ENCODE peak calls at places on chromosome 7, in eight cellular contexts. R is progenitor cell of endocrine pancreas, U is left ventricle myocardium inferior, M is iris pigment epithelial cell, V is left ventricle myocardium superior, C is NCI-H748 treated with DMSO at 0.1 percent for 48 hours, P is A172, Z is spleen. K is an unnamed sample.

GRCh38 chr7:95583834-95584621 is 12.3 kb downstream of the PDK4 start:
- DNase-seq in R (no peak), U (no peak), M (no peak), V (no peak), C (no peak), P (no peak), Z (no peak), K (no peak)

GRCh38 chr7:33814958-33815735 is 90.2 kb upstream of the BMPER start:
- DNase-seq in R (no peak), U (no peak), M (no peak), V (no peak), C (no peak), P (no peak), Z (no peak), K (no peak)

GRCh38 chr7:46696741-46697140 is 775.7 kb upstream of the IGFBP3 start:
- DNase-seq in R (no peak), U (no peak), M (no peak), V (no peak), C (no peak), P (no peak), Z (no peak), K (no peak)

GRCh38 chr7:123057926-123058325 is 62.4 kb upstream of the TAS2R16 start:
- DNase-seq in R (no peak), U (no peak), M (no peak), V (no peak), C (no peak), P (no peak), Z (no peak), K (no peak)

GRCh38 chr7:130400120-130400572 is 19.9 kb downstream of the CPA1 start:
- DNase-seq in R (no peak), U (no peak), M (peak), V (no peak), C (no peak), P (no peak), Z (no peak), K (no peak)

GRCh38 chr7:27947581-27948278 is 207.8 kb downstream of the TAX1BP1 start:
- DNase-seq in R (no peak), U (no peak), M (peak), V (no peak), C (no peak), P (peak), Z (no peak), K (no peak)

GRCh38 chr7:45407730-45408406 is 166.3 kb upstream of the ADCY1 start:
- DNase-seq in R (no peak), U (no peak), M (no peak), V (no peak), C (no peak), P (no peak), Z (no peak), K (no peak)

GRCh38 chr7:74094224-74095095 is 10.9 kb downstream of the LIMK1 start:
- DNase-seq in R (no peak), U (peak), M (peak), V (peak), C (no peak), P (peak), Z (peak), K (peak)

GRCh38 chr7:149873074-149873967 is 448 bp upstream of the ATP6V0E2 start:
- DNase-seq in R (peak), U (peak), M (peak), V (peak), C (peak), P (peak), Z (peak), K (peak)

GRCh38 chr7:6162331-6162620 is 110.1 kb downstream of the CYTH3 start:
- DNase-seq in R (no peak), U (peak), M (no peak), V (peak), C (no peak), P (no peak), Z (no peak), K (peak)

GRCh38 chr7:1124164-1124563 is 35.8 kb downstream of the ZFAND2A start:
- DNase-seq in R (no peak), U (no peak), M (no peak), V (no peak), C (no peak), P (no peak), Z (peak), K (no peak)

GRCh38 chr7:51450541-51450940 is 133.9 kb upstream of the COBL start:
- DNase-seq in R (no peak), U (no peak), M (no peak), V (no peak), C (no peak), P (no peak), Z (no peak), K (no peak)

GRCh38 chr7:103679156-103680132 is 233.4 kb upstream of the SLC26A5 start:
- DNase-seq in R (no peak), U (no peak), M (peak), V (no peak), C (no peak), P (no peak), Z (no peak), K (no peak)

GRCh38 chr7:42661312-42661711 is 250.6 kb downstream of the C7orf25 start:
- DNase-seq in R (no peak), U (no peak), M (peak), V (no peak), C (no peak), P (peak), Z (no peak), K (no peak)

GRCh38 chr7:69656890-69657289 is 58.6 kb downstream of the AUTS2 start:
- DNase-seq in R (no peak), U (peak), M (peak), V (peak), C (no peak), P (peak), Z (no peak), K (no peak)

GRCh38 chr7:12896316-12896715 is 208.9 kb downstream of the ARL4A start:
- DNase-seq in R (no peak), U (no peak), M (no peak), V (no peak), C (no peak), P (no peak), Z (no peak), K (no peak)

GRCh38 chr7:139743267-139743966 is 34.4 kb downstream of the HIPK2 start:
- DNase-seq in R (no peak), U (no peak), M (peak), V (no peak), C (no peak), P (no peak), Z (no peak), K (no peak)

GRCh38 chr7:150357771-150358427 is 10.7 kb upstream of the REPIN1 start:
- DNase-seq in R (no peak), U (no peak), M (no peak), V (no peak), C (no peak), P (peak), Z (no peak), K (no peak)

GRCh38 chr7:30727061-30727945 is 24.6 kb upstream of the INMT start:
- DNase-seq in R (no peak), U (no peak), M (peak), V (no peak), C (no peak), P (no peak), Z (peak), K (no peak)

GRCh38 chr7:157438121-157439025 is 101.6 kb downstream of the DNAJB6 start:
- DNase-seq in R (no peak), U (no peak), M (no peak), V (no peak), C (no peak), P (peak), Z (peak), K (no peak)

GRCh38 chr7:31107106-31108090 is 55.3 kb downstream of the ADCYAP1R1 start:
- DNase-seq in R (no peak), U (no peak), M (no peak), V (no peak), C (no peak), P (no peak), Z (no peak), K (peak)

GRCh38 chr7:64874114-64874513 is 29.0 kb upstream of the ZNF273 start:
- DNase-seq in R (no peak), U (no peak), M (no peak), V (no peak), C (no peak), P (peak), Z (no peak), K (no peak)

GRCh38 chr7:47538846-47539311 is 43.0 kb downstream of the TNS3 start:
- DNase-seq in R (no peak), U (peak), M (no peak), V (no peak), C (no peak), P (no peak), Z (peak), K (no peak)

K was measured in ascending aorta.